ENCODE peak calls at places on chromosomes 3 and 15, in six cellular contexts. X, E, L, J, G and N are unnamed samples.

GRCh38 chr3:78497025-78497424 is 1270.8 kb downstream of the ROBO1 start:
- DNase-seq in J (no peak), G (no peak), E (peak; percentile 22), L (no peak), X (no peak), N (no peak)

GRCh38 chr15:90513448-90513847 is 16.3 kb upstream of the CRTC3 start:
- DNase-seq in X (peak; percentile 21), L (no peak), E (no peak), J (peak; percentile 59), G (no peak), N (no peak)

GRCh38 chr3:160343132-160343531 is 55.9 kb downstream of the IFT80 start:
- DNase-seq in X (peak; percentile 12), J (peak; percentile 16), L (no peak), E (no peak), G (no peak), N (no peak)

GRCh38 chr3:24023249-24023648 is 78.2 kb downstream of the NR1D2 start:
- DNase-seq in J (no peak), X (no peak), E (no peak), G (no peak), L (no peak), N (no peak)

GRCh38 chr15:51726302-51727073 is 11.0 kb downstream of the LYSMD2 start:
- DNase-seq in E (peak; percentile 75), L (peak; percentile 77), G (peak; percentile 85), X (peak; percentile 84), J (peak; percentile 10), N (no peak)

GRCh38 chr3:141870091-141870687 is 6.3 kb upstream of the ATP1B3 start:
- DNase-seq in X (no peak), G (no peak), L (no peak), J (no peak), E (no peak), N (no peak)

GRCh38 chr15:75361989-75362641 is 6.3 kb downstream of the MAN2C1 start:
- DNase-seq in X (no peak), J (no peak), E (no peak), L (no peak), G (no peak), N (no peak)

GRCh38 chr15:22265961-22266360 is 185.6 kb downstream of the OR4M2 start:
- DNase-seq in E (no peak), X (no peak), J (no peak), L (no peak), G (no peak), N (no peak)

GRCh38 chr3:187150599-187150998 is 11.3 kb upstream of the RPL39L start:
- DNase-seq in E (no peak), L (no peak), X (peak; percentile 43), J (peak; percentile 34), G (no peak), N (peak; percentile 77)

GRCh38 chr3:112013058-112013783 is 14.5 kb downstream of the TAGLN3 start:
- DNase-seq in J (peak; percentile 49), L (peak; percentile 61), G (peak; percentile 74), E (peak; percentile 73), X (peak; percentile 60), N (peak; percentile 83)

GRCh38 chr3:45592405-45592804 is 2.1 kb upstream of the LIMD1 start:
- DNase-seq in X (no peak), J (no peak), L (no peak), E (no peak), G (no peak), N (peak; percentile 42)

GRCh38 chr3:66481071-66482001 is 19.5 kb downstream of the LRIG1 start:
- DNase-seq in J (peak; percentile 99), X (no peak), L (no peak), G (no peak), E (no peak), N (no peak)

GRCh38 chr3:150397220-150397619 is 10.9 kb upstream of the TSC22D2 start:
- DNase-seq in X (no peak), J (no peak), E (no peak), L (no peak), G (no peak), N (no peak)

GRCh38 chr15:42344763-42345162 is 14.5 kb upstream of the CAPN3 start:
- DNase-seq in L (no peak), G (no peak), J (no peak), E (no peak), X (no peak), N (no peak)

GRCh38 chr3:187456268-187456667 is 88.1 kb downstream of the RTP4 start:
- DNase-seq in G (no peak), E (peak; percentile 73), X (no peak), L (peak; percentile 22), J (no peak), N (no peak)

GRCh38 chr3:53303549-53303948 is 43.8 kb downstream of the DCP1A start:
- DNase-seq in J (no peak), E (peak; percentile 64), X (no peak), G (no peak), L (no peak), N (no peak)

GRCh38 chr3:53046171-53047170 is 598 bp upstream of the SFMBT1 start:
- DNase-seq in E (peak; percentile 51), J (no peak), X (peak; percentile 14), G (no peak), L (peak; percentile 47), N (peak; percentile 93)

GRCh38 chr3:11389570-11390268 is 117.5 kb downstream of the ATG7 start:
- DNase-seq in L (no peak), J (no peak), G (no peak), X (no peak), E (no peak), N (no peak)

GRCh38 chr3:159252772-159253384 is 451.0 kb downstream of the MFSD1 start:
- DNase-seq in X (peak; percentile 52), G (peak; percentile 70), L (no peak), J (peak; percentile 10), E (no peak), N (no peak)

GRCh38 chr15:39801641-39802309 is 19.1 kb upstream of the FSIP1 start:
- DNase-seq in L (no peak), X (peak; percentile 57), E (no peak), G (peak; percentile 46), J (peak; percentile 36), N (no peak)

GRCh38 chr3:139448104-139448503 is 28.2 kb downstream of the RBP2 start:
- DNase-seq in G (no peak), L (no peak), J (no peak), E (no peak), X (no peak), N (no peak)

GRCh38 chr3:159855599-159856495 is 132.8 kb upstream of the IL12A start:
- DNase-seq in L (no peak), X (no peak), G (no peak), E (no peak), J (no peak), N (no peak)

GRCh38 chr15:85973584-85974347 is 105.9 kb upstream of the AGBL1 start:
- DNase-seq in L (no peak), X (no peak), G (no peak), E (no peak), J (peak; percentile 6), N (no peak)

GRCh38 chr15:56956538-56956937 is 38.1 kb downstream of the TCF12 start:
- DNase-seq in E (no peak), J (no peak), G (no peak), X (no peak), L (no peak), N (no peak)

GRCh38 chr15:80475572-80475971 is 71.4 kb downstream of the ARNT2 start:
- DNase-seq in J (no peak), L (no peak), E (no peak), G (no peak), X (no peak), N (no peak)
- TF ChIP-seq CTCF in J (no peak), L (no peak), E (no peak), G (peak; percentile 66), X (peak; percentile 15), N (no peak)

DNA sequence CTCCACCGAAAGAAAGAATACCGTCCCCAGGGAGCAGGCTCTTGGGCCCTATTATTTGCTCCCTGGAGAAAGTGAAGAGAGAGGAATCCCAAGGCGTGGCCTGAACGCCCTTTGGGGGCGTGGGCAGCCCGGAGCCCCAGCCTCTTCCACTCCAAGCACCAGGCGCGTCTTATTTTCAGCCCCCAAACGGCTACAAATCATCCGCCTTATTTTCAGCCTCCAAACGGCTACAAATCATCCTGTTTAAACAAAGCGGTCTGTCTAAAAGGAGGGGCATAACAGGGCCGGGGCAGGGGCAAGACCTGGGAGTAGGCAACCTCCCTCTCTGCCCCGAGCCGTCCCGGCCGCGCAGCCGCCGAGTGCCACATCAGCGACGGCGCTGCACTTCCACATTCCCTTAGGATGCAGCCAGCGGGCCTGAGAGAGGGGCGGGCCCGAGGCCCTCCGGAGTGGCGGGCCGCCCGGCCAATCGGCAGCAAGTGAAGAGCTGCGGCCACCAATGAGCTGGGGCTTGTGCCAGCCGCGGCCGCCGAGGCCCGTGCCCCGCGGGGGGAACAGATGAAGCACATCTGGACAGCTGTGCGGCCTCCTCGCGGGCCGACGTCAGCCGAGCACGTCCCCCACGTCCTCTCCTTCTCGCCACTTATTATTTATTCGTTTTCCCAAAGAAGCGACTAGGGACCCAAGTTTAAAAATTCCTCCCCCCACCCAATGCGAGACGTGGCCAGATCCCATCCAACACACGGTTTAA is at the start of gene TMEM45A:
- DNase-seq in J (peak; percentile 88), E (peak; percentile 97), L (peak; percentile 96), G (peak; percentile 83), X (peak; percentile 83), N (peak; percentile 94)
- TF ChIP-seq POLR2A in J (peak; percentile 76), E (no peak), L (peak; percentile 15), G (no peak), X (peak; percentile 52), N (no peak)

GRCh38 chr3:37024092-37024491 is 30.8 kb downstream of the MLH1 start:
- DNase-seq in J (no peak), G (peak; percentile 4), E (no peak), L (no peak), X (peak; percentile 22), N (no peak)
- TF ChIP-seq CTCF in J (peak; percentile 19), G (peak; percentile 42), E (peak; percentile 38), L (no peak), X (peak; percentile 47), N (peak; percentile 24)

DNA sequence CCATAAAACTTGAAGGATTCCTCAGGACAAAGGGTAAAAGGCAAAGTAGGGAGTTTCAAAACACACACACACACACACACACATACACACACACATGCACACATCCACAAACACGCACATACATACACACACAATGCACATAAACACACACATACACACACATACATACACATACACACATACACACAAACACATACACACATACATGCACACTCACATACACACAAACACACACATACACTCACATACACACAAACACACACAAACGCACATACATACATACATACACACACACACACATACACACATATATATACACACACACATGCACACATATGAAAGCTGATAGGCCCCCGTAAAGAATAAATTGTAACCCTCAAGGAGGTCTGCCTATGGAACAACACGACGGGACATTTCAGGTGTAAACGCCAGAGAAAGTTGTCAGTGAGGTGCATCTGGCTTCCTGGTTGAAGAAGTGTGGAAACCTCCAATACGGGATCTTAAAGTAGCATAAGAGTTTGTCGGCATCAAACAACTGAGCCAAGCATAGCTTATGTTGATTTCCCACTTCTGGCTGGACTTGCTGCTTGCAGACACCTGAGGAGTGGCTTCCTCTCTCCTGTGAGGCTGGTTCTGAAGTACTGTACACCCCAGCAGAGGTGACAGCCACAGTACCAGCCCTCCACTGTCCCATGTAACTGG is 5.8 kb downstream of the RFTN1 start:
- DNase-seq in G (no peak), X (no peak), L (no peak), J (no peak), E (no peak), N (no peak)
- TF ChIP-seq POLR2A in G (no peak), X (no peak), L (no peak), J (no peak), E (no peak), N (no peak)